ENCODE peak calls at places on chromosomes 7 and 10, in eight cellular contexts. D is CD8-positive, alpha-beta memory T cell; E is PC-9; P is neuronal stem cell; V is GM12878; O is cardiac muscle cell; Q is heart left ventricle; Y is upper lobe of right lung. B is an unnamed sample.

GRCh38 chr7:5287802-5288201 is 5.1 kb downstream of the SLC29A4 start:
- DNase-seq in D (no peak), E (no peak), P (no peak), V (no peak), O (no peak), Q (no peak), Y (no peak), B (no peak)

GRCh38 chr7:80999180-80999579 is 80.3 kb upstream of the SEMA3C start:
- DNase-seq in D (no peak), E (no peak), P (no peak), V (no peak), O (no peak), Q (no peak), Y (no peak), B (no peak)

GRCh38 chr7:28695300-28696261 is 262.5 kb downstream of the TRIL start:
- DNase-seq in D (no peak), E (no peak), P (peak; percentile 62), V (no peak), O (no peak), Q (peak; percentile 54), Y (no peak), B (peak; percentile 38)

GRCh38 chr10:36182059-36182654 is 540.1 kb upstream of the FZD8 start:
- DNase-seq in D (no peak), E (no peak), P (no peak), V (no peak), O (peak; percentile 65), Q (no peak), Y (no peak), B (no peak)

GRCh38 chr7:24898691-24899090 is 81.3 kb downstream of the OSBPL3 start:
- DNase-seq in D (no peak), E (no peak), P (no peak), V (no peak), O (no peak), Q (no peak), Y (no peak), B (no peak)

GRCh38 chr7:27958933-27959548 is 219.1 kb downstream of the TAX1BP1 start:
- DNase-seq in D (no peak), E (no peak), P (no peak), V (no peak), O (no peak), Q (no peak), Y (no peak), B (no peak)

GRCh38 chr7:2196381-2197378 is 36.1 kb downstream of the MAD1L1 start:
- DNase-seq in D (no peak), E (no peak), P (no peak), V (no peak), O (no peak), Q (peak; percentile 40), Y (peak; percentile 51), B (no peak)

GRCh38 chr7:18109762-18110161 is 82.1 kb upstream of the PRPS1L1 start:
- DNase-seq in D (no peak), E (no peak), P (no peak), V (no peak), O (no peak), Q (no peak), Y (no peak), B (no peak)

GRCh38 chr7:5677538-5678294 is 103.7 kb downstream of the RNF216 start:
- DNase-seq in D (peak; percentile 42), E (peak; percentile 62), P (peak; percentile 54), V (no peak), O (peak; percentile 84), Q (peak; percentile 72), Y (no peak), B (peak; percentile 73)

GRCh38 chr10:61815505-61815904 is 86.0 kb upstream of the ARID5B start:
- DNase-seq in D (no peak), E (peak; percentile 62), P (no peak), V (no peak), O (peak; percentile 64), Q (no peak), Y (no peak), B (no peak)

GRCh38 chr10:47333532-47333931 is 11.3 kb downstream of the GDF2 start:
- DNase-seq in D (no peak), E (no peak), P (no peak), V (no peak), O (no peak), Q (no peak), Y (no peak), B (no peak)

GRCh38 chr7:76280408-76280807 is 22.1 kb upstream of the HSPB1 start:
- DNase-seq in D (no peak), E (no peak), P (no peak), V (no peak), O (peak; percentile 21), Q (no peak), Y (no peak), B (no peak)

GRCh38 chr10:23871211-23871610 is 337.7 kb upstream of the KIAA1217 start:
- DNase-seq in D (no peak), E (no peak), P (no peak), V (no peak), O (no peak), Q (no peak), Y (no peak), B (no peak)

GRCh38 chr7:47411281-47411869 is 170.5 kb downstream of the TNS3 start:
- DNase-seq in D (no peak), E (no peak), P (no peak), V (no peak), O (no peak), Q (no peak), Y (no peak), B (no peak)

GRCh38 chr7:148501707-148502139 is 88.8 kb upstream of the C7orf33 start:
- DNase-seq in D (no peak), E (no peak), P (no peak), V (peak; percentile 69), O (peak; percentile 39), Q (no peak), Y (no peak), B (no peak)

GRCh38 chr7:98354511-98355249 is 46.2 kb downstream of the BAIAP2L1 start:
- DNase-seq in D (no peak), E (peak; percentile 97), P (no peak), V (no peak), O (peak; percentile 84), Q (no peak), Y (peak; percentile 79), B (no peak)

DNA sequence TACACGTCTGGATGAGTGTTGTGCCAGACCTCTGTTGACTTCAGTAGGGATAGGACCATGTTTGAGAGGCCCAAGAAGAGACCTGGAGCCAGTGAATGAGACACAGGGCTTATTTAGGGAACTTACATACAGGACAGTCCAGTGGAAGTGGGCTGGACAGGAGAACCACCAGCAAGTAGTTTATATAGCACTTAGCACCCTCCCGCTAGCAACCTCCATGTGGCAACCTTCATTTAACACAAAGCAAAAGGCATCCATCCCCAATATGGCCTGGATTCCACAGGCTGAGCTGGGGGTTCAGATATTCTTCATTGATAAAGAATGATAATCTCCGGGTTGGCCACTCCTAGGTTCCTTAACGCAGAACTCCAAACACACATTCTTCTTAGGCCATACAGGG is 93.7 kb downstream of the TRIM24 start:
- DNase-seq in D (no peak), E (no peak), P (no peak), V (no peak), O (no peak), Q (no peak), Y (no peak), B (no peak)
- H3K9me3 ChIP-seq in D (peaks cover 13% of the 10 kb centered on the region), E (peaks cover 28% of the 10 kb centered on the region), P (peaks cover 22% of the 10 kb centered on the region), V (peaks cover 27% of the 10 kb centered on the region), O (no peaks in the 10 kb centered on the region), Q (peaks cover 44% of the 10 kb centered on the region), Y (peaks cover 22% of the 10 kb centered on the region), B (peaks cover 41% of the 10 kb centered on the region)

DNA sequence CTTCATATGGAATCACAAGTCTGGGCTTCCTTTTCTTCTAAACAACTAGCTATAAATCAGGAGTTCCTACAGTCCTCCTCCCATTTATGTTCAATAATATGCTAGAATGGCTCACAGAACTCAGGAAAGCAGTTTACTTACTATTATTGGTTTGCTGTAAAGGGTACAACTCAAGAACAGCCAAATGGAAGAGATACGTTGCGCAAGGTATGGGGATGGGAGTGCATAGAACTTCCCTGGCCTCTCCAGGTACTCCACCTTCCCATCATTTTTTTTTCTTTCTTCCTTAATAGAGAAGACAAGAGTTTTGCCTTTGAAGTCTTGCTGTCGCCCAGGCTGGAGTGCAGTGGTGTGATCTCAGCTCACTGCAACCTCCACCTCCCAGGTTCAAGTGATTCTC is 27.1 kb upstream of the SEMA4G start:
- DNase-seq in D (no peak), E (no peak), P (no peak), V (no peak), O (no peak), Q (no peak), Y (no peak), B (no peak)
- H3K36me3 ChIP-seq in D (peaks cover 50% of the 10 kb centered on the region), E (peaks cover 4% of the 10 kb centered on the region), P (peaks cover 97% of the 10 kb centered on the region), V (peaks cover 31% of the 10 kb centered on the region), O (peaks cover 89% of the 10 kb centered on the region), Q (no peaks in the 10 kb centered on the region), Y (peaks cover 95% of the 10 kb centered on the region), B (peaks cover 96% of the 10 kb centered on the region)

DNA sequence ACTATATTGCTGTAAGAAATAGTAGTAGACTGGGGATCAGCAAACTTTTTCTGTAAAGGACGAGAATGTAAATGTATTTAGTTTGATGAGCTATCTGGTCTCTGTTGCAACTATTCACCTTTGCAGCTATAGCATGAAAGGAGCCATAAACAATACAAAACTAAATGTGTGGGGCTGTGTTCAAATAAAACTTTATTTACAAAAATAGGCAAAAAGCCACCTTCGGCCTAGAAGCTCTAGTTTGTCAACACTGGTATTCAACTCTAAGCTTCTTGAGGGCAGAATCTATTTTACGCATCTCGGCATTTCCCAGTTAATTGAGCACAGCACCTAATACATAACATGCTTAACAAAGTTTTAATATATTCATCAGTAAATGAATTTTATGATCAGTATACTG is 181.4 kb downstream of the SEMA3E start:
- DNase-seq in D (no peak), E (no peak), P (no peak), V (no peak), O (no peak), Q (no peak), Y (no peak), B (no peak)
- H3K27ac ChIP-seq in D (no peak overlapping the region), E (peak overlapping the region; percentile 60), P (no peak overlapping the region), V (no peak overlapping the region), O (no peak overlapping the region), Q (no peak overlapping the region), Y (no peak overlapping the region), B (no peak overlapping the region)

DNA sequence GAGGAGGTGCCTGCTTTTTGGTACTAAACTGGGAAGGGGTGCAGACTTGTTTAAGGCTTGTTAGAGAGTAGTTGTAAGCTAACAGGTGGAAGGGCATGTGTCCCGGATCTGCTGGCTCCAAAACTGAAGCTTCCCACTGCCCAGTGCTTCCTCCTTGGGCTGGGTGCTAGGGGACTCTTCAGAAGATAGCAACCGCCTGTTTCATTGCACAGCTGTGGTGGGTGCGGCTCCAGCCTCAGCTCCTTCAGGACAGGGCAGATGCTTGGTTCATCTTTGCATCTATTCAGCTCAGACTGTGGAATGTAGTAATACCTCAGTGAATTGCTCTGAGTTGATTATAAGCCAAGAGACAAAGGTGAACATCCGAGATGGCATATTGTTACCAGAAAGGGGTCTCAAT is 527.1 kb downstream of the TYW1 start:
- DNase-seq in D (no peak), E (no peak), P (no peak), V (no peak), O (no peak), Q (no peak), Y (no peak), B (no peak)
- H3K9me3 ChIP-seq in D (no peaks in the 10 kb centered on the region), E (no peaks in the 10 kb centered on the region), P (no peaks in the 10 kb centered on the region), V (no peaks in the 10 kb centered on the region), O (no peaks in the 10 kb centered on the region), Q (no peaks in the 10 kb centered on the region), Y (no peaks in the 10 kb centered on the region), B (no peaks in the 10 kb centered on the region)